ENCODE peak calls at places on chromosomes 16 and 17, in four cellular contexts. One of them, this sample, is unnamed.

GRCh38 chr16:84712801-84713775 is 13.3 kb downstream of the USP10 start:
- DNase-seq in tibial artery: no peak
- DNase-seq in cardiac muscle cell: no peak
- DNase-seq in ascending aorta: no peak
- DNase-seq in this sample: no peak

GRCh38 chr17:55303701-55304145 is 39.0 kb downstream of the HLF start:
- DNase-seq in tibial artery: no peak
- DNase-seq in cardiac muscle cell: no peak
- DNase-seq in ascending aorta: no peak
- DNase-seq in this sample: no peak

GRCh38 chr17:74037320-74037719 is 166.2 kb upstream of the RPL38 start:
- DNase-seq in tibial artery: no peak
- DNase-seq in cardiac muscle cell: peak
- DNase-seq in ascending aorta: no peak
- DNase-seq in this sample: no peak

GRCh38 chr16:47059991-47060390 is 83.8 kb downstream of the NETO2 start:
- DNase-seq in tibial artery: no peak
- DNase-seq in cardiac muscle cell: no peak
- DNase-seq in ascending aorta: peak
- DNase-seq in this sample: no peak

GRCh38 chr17:41064301-41064700 is 1.4 kb downstream of the KRTAP2-4 start:
- DNase-seq in tibial artery: no peak
- DNase-seq in cardiac muscle cell: no peak
- DNase-seq in ascending aorta: no peak
- DNase-seq in this sample: no peak

GRCh38 chr16:74793571-74793970 is 19.0 kb upstream of the FA2H start:
- DNase-seq in tibial artery: no peak
- DNase-seq in cardiac muscle cell: no peak
- DNase-seq in ascending aorta: no peak
- DNase-seq in this sample: no peak

GRCh38 chr16:87350681-87351319 is 32.8 kb downstream of the FBXO31 start:
- DNase-seq in tibial artery: no peak
- DNase-seq in cardiac muscle cell: no peak
- DNase-seq in ascending aorta: no peak
- DNase-seq in this sample: peak

GRCh38 chr16:83118365-83118764 is 491.6 kb downstream of the CDH13 start:
- DNase-seq in tibial artery: no peak
- DNase-seq in cardiac muscle cell: no peak
- DNase-seq in ascending aorta: no peak
- DNase-seq in this sample: no peak

GRCh38 chr17:8126306-8127066 is 2.6 kb upstream of the HES7 start:
- DNase-seq in tibial artery: no peak
- DNase-seq in cardiac muscle cell: peak
- DNase-seq in ascending aorta: no peak
- DNase-seq in this sample: no peak

GRCh38 chr16:22816475-22816874 is 2.5 kb downstream of the HS3ST2 start:
- DNase-seq in tibial artery: no peak
- DNase-seq in cardiac muscle cell: no peak
- DNase-seq in ascending aorta: peak
- DNase-seq in this sample: no peak

GRCh38 chr17:50564916-50565315 is 4.4 kb downstream of the CACNA1G start:
- DNase-seq in tibial artery: peak
- DNase-seq in cardiac muscle cell: no peak
- DNase-seq in ascending aorta: peak
- DNase-seq in this sample: peak

GRCh38 chr17:5286846-5287245 is 4.8 kb downstream of the RABEP1 start:
- DNase-seq in tibial artery: no peak
- DNase-seq in cardiac muscle cell: no peak
- DNase-seq in ascending aorta: no peak
- DNase-seq in this sample: no peak

DNA sequence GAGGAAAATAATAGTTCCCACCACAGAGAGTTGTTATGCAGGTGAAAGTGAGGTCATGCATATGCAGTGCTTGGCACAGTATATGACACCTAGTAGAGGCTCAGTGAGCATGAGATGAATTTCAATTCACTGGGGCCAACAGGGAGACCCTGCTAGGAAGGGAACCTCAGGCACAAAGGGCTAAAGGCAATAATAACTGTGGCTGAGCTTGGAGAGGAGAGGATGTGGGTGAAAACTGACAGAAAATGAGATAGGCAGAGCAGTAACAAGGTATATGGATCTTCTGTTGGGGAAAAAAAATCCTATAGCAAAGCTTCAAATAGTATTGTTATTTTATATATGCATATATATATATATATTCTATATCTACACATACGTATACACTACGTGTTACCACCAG is 25.0 kb upstream of the GINS3 start:
- DNase-seq in tibial artery: no peak
- DNase-seq in cardiac muscle cell: no peak
- DNase-seq in ascending aorta: no peak
- DNase-seq in this sample: no peak
- H3K27ac ChIP-seq in tibial artery: no peak
- H3K27ac ChIP-seq in cardiac muscle cell: no peak
- H3K27ac ChIP-seq in ascending aorta: no peak
- H3K27ac ChIP-seq in this sample: no peak

DNA sequence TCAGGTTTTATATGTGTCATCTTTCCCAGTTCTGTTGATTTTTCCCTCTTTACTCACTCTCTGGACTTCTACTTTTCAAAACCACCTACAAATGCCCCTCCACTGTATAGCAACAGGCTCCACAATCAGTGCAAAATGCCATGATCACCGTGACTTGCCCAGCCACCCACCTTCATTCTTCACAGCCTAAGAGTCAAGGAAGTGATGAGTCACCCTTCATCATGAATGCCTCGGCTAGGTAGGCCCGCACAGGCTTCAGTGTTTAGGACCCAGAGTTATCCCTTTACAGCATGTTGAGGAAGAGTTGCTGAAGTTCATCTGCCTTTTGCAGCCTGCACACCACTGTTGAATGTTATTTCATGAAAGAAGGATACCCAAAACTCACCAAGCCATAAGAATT is 158.6 kb downstream of the PMP22 start:
- DNase-seq in tibial artery: no peak
- DNase-seq in cardiac muscle cell: no peak
- DNase-seq in ascending aorta: no peak
- DNase-seq in this sample: no peak
- H3K27ac ChIP-seq in tibial artery: no peak
- H3K27ac ChIP-seq in cardiac muscle cell: no peak
- H3K27ac ChIP-seq in ascending aorta: no peak
- H3K27ac ChIP-seq in this sample: no peak

GRCh38 chr17:57114085-57114673 is 29.1 kb downstream of the AKAP1 start:
- DNase-seq in tibial artery: peak
- DNase-seq in cardiac muscle cell: peak
- DNase-seq in ascending aorta: no peak
- DNase-seq in this sample: no peak

GRCh38 chr17:57117798-57118197 is 32.8 kb downstream of the AKAP1 start:
- DNase-seq in tibial artery: no peak
- DNase-seq in cardiac muscle cell: no peak
- DNase-seq in ascending aorta: no peak
- DNase-seq in this sample: no peak

GRCh38 chr17:57115377-57115776 is 30.3 kb downstream of the AKAP1 start:
- DNase-seq in tibial artery: no peak
- DNase-seq in cardiac muscle cell: no peak
- DNase-seq in ascending aorta: no peak
- DNase-seq in this sample: no peak

GRCh38 chr17:57113656-57114055 is 28.6 kb downstream of the AKAP1 start:
- DNase-seq in tibial artery: no peak
- DNase-seq in cardiac muscle cell: no peak
- DNase-seq in ascending aorta: no peak
- DNase-seq in this sample: no peak

GRCh38 chr17:57115916-57116315 is 30.9 kb downstream of the AKAP1 start:
- DNase-seq in tibial artery: no peak
- DNase-seq in cardiac muscle cell: no peak
- DNase-seq in ascending aorta: no peak
- DNase-seq in this sample: no peak
- H3K27ac ChIP-seq in tibial artery: no peak
- H3K27ac ChIP-seq in cardiac muscle cell: no peak
- H3K27ac ChIP-seq in ascending aorta: no peak
- H3K27ac ChIP-seq in this sample: no peak

GRCh38 chr16:27225536-27226360 is 22.4 kb downstream of the KDM8 start:
- DNase-seq in tibial artery: no peak
- DNase-seq in cardiac muscle cell: no peak
- DNase-seq in ascending aorta: no peak
- DNase-seq in this sample: no peak
- H3K27ac ChIP-seq in tibial artery: no peak
- H3K27ac ChIP-seq in cardiac muscle cell: no peak
- H3K27ac ChIP-seq in ascending aorta: no peak
- H3K27ac ChIP-seq in this sample: no peak

GRCh38 chr17:10072086-10072485 is 126.3 kb downstream of the GAS7 start:
- DNase-seq in tibial artery: no peak
- DNase-seq in cardiac muscle cell: no peak
- DNase-seq in ascending aorta: no peak
- DNase-seq in this sample: no peak
- H3K27ac ChIP-seq in tibial artery: no peak
- H3K27ac ChIP-seq in cardiac muscle cell: no peak
- H3K27ac ChIP-seq in ascending aorta: no peak
- H3K27ac ChIP-seq in this sample: no peak

GRCh38 chr16:2056077-2056476 is 8.3 kb downstream of the TSC2 start:
- DNase-seq in tibial artery: no peak
- DNase-seq in cardiac muscle cell: no peak
- DNase-seq in ascending aorta: no peak
- DNase-seq in this sample: no peak

GRCh38 chr16:2056681-2057407 is 9.1 kb downstream of the TSC2 start:
- DNase-seq in tibial artery: no peak
- DNase-seq in cardiac muscle cell: no peak
- DNase-seq in ascending aorta: no peak
- DNase-seq in this sample: no peak

GRCh38 chr16:2053211-2053610 is 5.4 kb downstream of the TSC2 start:
- DNase-seq in tibial artery: no peak
- DNase-seq in cardiac muscle cell: no peak
- DNase-seq in ascending aorta: no peak
- DNase-seq in this sample: no peak

GRCh38 chr16:2054543-2055245 is 6.9 kb downstream of the TSC2 start:
- DNase-seq in tibial artery: no peak
- DNase-seq in cardiac muscle cell: no peak
- DNase-seq in ascending aorta: no peak
- DNase-seq in this sample: no peak

GRCh38 chr16:2053897-2054296 is 6.1 kb downstream of the TSC2 start:
- DNase-seq in tibial artery: no peak
- DNase-seq in cardiac muscle cell: no peak
- DNase-seq in ascending aorta: no peak
- DNase-seq in this sample: no peak
- H3K27ac ChIP-seq in tibial artery: no peak
- H3K27ac ChIP-seq in cardiac muscle cell: no peak
- H3K27ac ChIP-seq in ascending aorta: no peak
- H3K27ac ChIP-seq in this sample: no peak

DNA sequence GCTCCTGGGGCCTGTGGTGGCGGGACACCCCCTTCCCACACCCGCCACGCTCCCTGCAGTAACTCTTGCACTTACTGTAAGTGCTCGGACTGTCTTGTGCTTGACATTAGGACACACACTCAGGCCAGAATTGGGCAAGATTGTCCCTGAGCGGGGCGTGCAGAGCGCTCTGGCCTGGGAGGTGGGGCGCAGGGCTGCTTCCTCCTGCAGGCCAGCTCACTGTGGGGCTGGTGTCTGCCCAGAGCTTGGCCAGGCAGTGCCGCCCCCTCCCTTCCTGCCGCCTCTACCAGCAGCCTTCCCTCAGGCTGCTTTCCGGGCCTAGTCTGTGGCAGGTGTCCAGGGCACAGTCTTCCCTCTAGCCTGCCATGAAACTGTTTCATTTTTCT is 6.1 kb upstream of the ATP6V0C start:
- DNase-seq in tibial artery: peak
- DNase-seq in cardiac muscle cell: no peak
- DNase-seq in ascending aorta: no peak
- DNase-seq in this sample: peak
- H3K27ac ChIP-seq in tibial artery: no peak
- H3K27ac ChIP-seq in cardiac muscle cell: no peak
- H3K27ac ChIP-seq in ascending aorta: no peak
- H3K27ac ChIP-seq in this sample: no peak

GRCh38 chr17:27384261-27384701 is 72.0 kb upstream of the KSR1 start:
- DNase-seq in tibial artery: peak
- DNase-seq in cardiac muscle cell: no peak
- DNase-seq in ascending aorta: peak
- DNase-seq in this sample: peak
- H3K27ac ChIP-seq in tibial artery: peak
- H3K27ac ChIP-seq in cardiac muscle cell: no peak
- H3K27ac ChIP-seq in ascending aorta: peak
- H3K27ac ChIP-seq in this sample: peak

GRCh38 chr17:81043319-81043724 is 8.4 kb downstream of the BAIAP2 start:
- DNase-seq in tibial artery: no peak
- DNase-seq in cardiac muscle cell: no peak
- DNase-seq in ascending aorta: no peak
- DNase-seq in this sample: no peak
- H3K27ac ChIP-seq in tibial artery: no peak
- H3K27ac ChIP-seq in cardiac muscle cell: peak
- H3K27ac ChIP-seq in ascending aorta: peak
- H3K27ac ChIP-seq in this sample: peak

GRCh38 chr17:71033336-71033735 is 864.0 kb downstream of the KCNJ2 start:
- DNase-seq in tibial artery: no peak
- DNase-seq in cardiac muscle cell: peak
- DNase-seq in ascending aorta: no peak
- DNase-seq in this sample: no peak
- H3K27ac ChIP-seq in tibial artery: no peak
- H3K27ac ChIP-seq in cardiac muscle cell: no peak
- H3K27ac ChIP-seq in ascending aorta: no peak
- H3K27ac ChIP-seq in this sample: no peak